ENCODE peak calls at places on chromosomes 1 and 21, in five cellular contexts. Z is GM18507, S is psoas muscle, E is fibroblast of pulmonary artery, T is WTC11. X is an unnamed sample.

GRCh38 chr1:224377676-224378006 is 21.0 kb downstream of the CNIH4 start:
- DNase-seq in S (no peak), E (peak; percentile 34), T (no peak), Z (no peak), X (no peak)

GRCh38 chr1:67094191-67094590 is 40.2 kb upstream of the SLC35D1 start:
- DNase-seq in Z (no peak), T (no peak), E (no peak), S (no peak), X (no peak)

GRCh38 chr1:182394055-182394775 is 2.6 kb upstream of the GLUL start:
- DNase-seq in Z (no peak), T (no peak), E (no peak), S (no peak), X (no peak)

GRCh38 chr1:116769994-116770393 is 15.8 kb downstream of the CD2 start:
- DNase-seq in T (no peak), Z (no peak), S (no peak), E (no peak), X (no peak)

GRCh38 chr1:114352797-114353196 is 158.2 kb downstream of the TRIM33 start:
- DNase-seq in Z (no peak), E (peak; percentile 36), S (no peak), T (no peak), X (no peak)

GRCh38 chr1:7543718-7544090 is 227.4 kb upstream of the VAMP3 start:
- DNase-seq in E (no peak), S (no peak), Z (no peak), T (no peak), X (no peak)

GRCh38 chr1:54229281-54229891 is 29.4 kb downstream of the MRPL37 start:
- DNase-seq in S (no peak), Z (no peak), E (peak; percentile 35), T (no peak), X (no peak)

GRCh38 chr1:155080250-155081228 is 1.9 kb downstream of the EFNA3 start:
- DNase-seq in Z (no peak), T (peak; percentile 92), S (no peak), E (no peak), X (peak; percentile 78)

GRCh38 chr21:45972716-45973474 is 8.7 kb upstream of the COL6A1 start:
- DNase-seq in T (no peak), S (peak; percentile 93), E (peak; percentile 96), Z (no peak), X (peak; percentile 26)

GRCh38 chr1:94384485-94385353 is 33.5 kb upstream of the ABCD3 start:
- DNase-seq in T (no peak), E (no peak), Z (no peak), S (no peak), X (peak; percentile 16)

GRCh38 chr1:234978397-234979291 is 150.0 kb downstream of the TOMM20 start:
- DNase-seq in E (peak; percentile 80), T (no peak), S (peak; percentile 77), Z (no peak), X (no peak)